ENCODE peak calls at places on chromosomes 7 and 10, in four cellular contexts. M is aorta, O is upper lobe of left lung, L is transverse colon. S is an unnamed sample.

GRCh38 chr10:32963102-32963501 is 5.1 kb upstream of the ITGB1 start:
- DNase-seq in M (no peak), O (no peak), L (no peak), S (no peak)

GRCh38 chr10:97780991-97781540 is 9.3 kb upstream of the SFRP5 start:
- DNase-seq in M (no peak), O (no peak), L (no peak), S (no peak)

GRCh38 chr7:1042161-1042833 is 2.0 kb upstream of the GPR146 start:
- DNase-seq in M (peak), O (no peak), L (no peak), S (no peak)

GRCh38 chr10:80528185-80528700 is 9.5 kb upstream of the SH2D4B start:
- DNase-seq in M (no peak), O (peak), L (no peak), S (no peak)

GRCh38 chr7:105839271-105839670 is 37.1 kb downstream of the ATXN7L1 start:
- DNase-seq in M (no peak), O (no peak), L (no peak), S (no peak)

GRCh38 chr10:23047201-23048050 is 48.0 kb upstream of the MSRB2 start:
- DNase-seq in M (no peak), O (no peak), L (no peak), S (no peak)

GRCh38 chr10:3813267-3813666 is 28.3 kb upstream of the KLF6 start:
- DNase-seq in M (no peak), O (no peak), L (no peak), S (no peak)

GRCh38 chr10:79149662-79150443 is 81.1 kb downstream of the ZMIZ1 start:
- DNase-seq in M (peak), O (peak), L (peak), S (no peak)

GRCh38 chr7:137084607-137085380 is 216.3 kb downstream of the CHRM2 start:
- DNase-seq in M (no peak), O (no peak), L (no peak), S (no peak)

GRCh38 chr10:29658984-29659769 is 24.4 kb upstream of the SVIL start:
- DNase-seq in M (peak), O (peak), L (peak), S (peak)

GRCh38 chr7:136868496-136869005 is at the start of gene CHRM2:
- DNase-seq in M (no peak), O (no peak), L (no peak), S (no peak)

GRCh38 chr7:1768835-1769234 is 98.8 kb downstream of the ELFN1 start:
- DNase-seq in M (no peak), O (no peak), L (no peak), S (no peak)

GRCh38 chr7:73702226-73702625 is 17.2 kb downstream of the STX1A start:
- DNase-seq in M (no peak), O (peak), L (no peak), S (no peak)
- H3K27ac ChIP-seq in M (no peak), O (no peak), L (no peak), S (no peak)

DNA sequence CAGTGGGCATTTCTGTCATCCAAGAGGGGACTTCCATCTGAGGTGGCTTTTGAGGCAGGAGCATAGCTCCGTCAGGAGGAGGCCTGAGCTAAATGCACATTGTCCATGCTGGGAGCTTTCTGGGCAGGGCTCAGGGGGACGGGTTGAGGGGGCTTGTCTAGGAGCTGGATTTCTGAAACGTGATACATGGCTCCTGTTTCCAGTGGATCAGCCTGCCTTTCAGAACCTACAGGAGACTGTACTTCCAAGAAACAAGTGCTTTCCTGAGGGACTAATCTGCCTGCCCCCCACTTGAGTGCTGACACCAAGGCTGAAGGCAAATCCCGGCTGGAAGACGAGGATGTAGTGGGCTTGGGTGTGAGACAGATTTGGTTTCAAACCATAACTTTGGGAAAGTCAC is 40.5 kb upstream of the GDF10 start:
- DNase-seq in M (no peak), O (no peak), L (peak), S (no peak)
- H3K27ac ChIP-seq in M (no peak), O (no peak), L (no peak), S (no peak)

DNA sequence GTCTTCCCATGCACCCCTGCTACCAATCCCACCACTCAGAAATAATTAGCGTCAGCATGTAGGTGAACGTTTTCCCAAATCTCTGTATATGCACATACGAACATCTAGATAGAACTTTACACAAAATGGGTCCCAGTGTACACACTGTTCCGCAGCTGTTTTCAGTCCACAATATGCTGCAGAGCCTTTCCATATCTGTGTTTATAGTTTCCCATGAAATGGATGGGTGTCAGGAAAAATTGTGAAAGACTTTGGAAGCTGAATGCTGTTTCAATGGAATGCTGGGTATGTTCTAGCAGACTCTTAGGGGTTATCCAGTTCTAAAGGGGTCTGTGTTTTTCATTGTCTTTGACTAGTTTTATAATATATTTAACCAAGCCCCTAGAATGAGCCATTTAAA is 13.8 kb downstream of the GRK5 start:
- DNase-seq in M (no peak), O (no peak), L (no peak), S (no peak)
- H3K27ac ChIP-seq in M (peak), O (peak), L (peak), S (no peak)

GRCh38 chr10:45374451-45375052 is 536 bp downstream of the ALOX5 start:
- DNase-seq in M (no peak), O (no peak), L (no peak), S (no peak)
- H3K27ac ChIP-seq in M (no peak), O (peak), L (peak), S (no peak)

DNA sequence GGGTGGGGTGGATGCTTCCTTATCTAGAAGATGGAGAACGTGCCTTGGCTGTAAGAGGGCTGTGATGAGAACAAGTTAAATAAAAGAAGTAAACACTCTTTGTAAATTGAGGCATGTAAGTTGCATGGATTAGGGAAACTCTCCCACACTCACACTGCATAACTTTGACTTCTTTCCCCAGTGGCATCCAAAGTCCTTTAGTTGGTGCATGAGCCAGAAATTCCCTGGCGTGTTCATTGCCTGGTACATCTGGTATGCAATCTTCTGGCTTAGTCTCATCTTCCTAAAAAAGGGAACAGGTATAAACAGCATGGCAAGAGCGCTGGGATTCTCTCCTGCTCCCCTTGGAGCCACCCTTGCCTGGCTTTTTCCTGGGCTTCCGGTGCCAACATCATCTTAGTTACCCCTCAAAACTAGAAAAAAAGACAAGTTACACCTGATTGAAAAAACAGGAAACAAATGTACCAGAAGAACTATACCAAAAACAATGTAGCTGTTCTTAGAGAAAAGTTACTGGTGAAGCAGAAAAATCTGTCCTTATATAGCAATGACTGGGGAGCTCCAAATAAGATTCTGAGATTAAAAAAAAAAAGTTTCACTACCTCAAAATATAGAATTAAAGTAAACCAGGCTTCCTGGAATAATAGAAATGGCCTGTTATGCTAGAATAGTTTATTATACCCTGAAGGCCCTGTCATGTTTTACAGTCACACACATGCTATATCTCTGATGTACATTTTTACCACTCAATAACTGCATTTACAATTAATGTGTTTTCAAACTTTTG is 9.9 kb downstream of the RP9 start:
- DNase-seq in M (no peak), O (no peak), L (no peak), S (no peak)
- H3K27ac ChIP-seq in M (no peak), O (no peak), L (no peak), S (no peak)

GRCh38 chr10:122102146-122102866 is 113.3 kb downstream of the TACC2 start:
- DNase-seq in M (no peak), O (no peak), L (no peak), S (no peak)
- H3K27ac ChIP-seq in M (no peak), O (no peak), L (peak), S (peak)

DNA sequence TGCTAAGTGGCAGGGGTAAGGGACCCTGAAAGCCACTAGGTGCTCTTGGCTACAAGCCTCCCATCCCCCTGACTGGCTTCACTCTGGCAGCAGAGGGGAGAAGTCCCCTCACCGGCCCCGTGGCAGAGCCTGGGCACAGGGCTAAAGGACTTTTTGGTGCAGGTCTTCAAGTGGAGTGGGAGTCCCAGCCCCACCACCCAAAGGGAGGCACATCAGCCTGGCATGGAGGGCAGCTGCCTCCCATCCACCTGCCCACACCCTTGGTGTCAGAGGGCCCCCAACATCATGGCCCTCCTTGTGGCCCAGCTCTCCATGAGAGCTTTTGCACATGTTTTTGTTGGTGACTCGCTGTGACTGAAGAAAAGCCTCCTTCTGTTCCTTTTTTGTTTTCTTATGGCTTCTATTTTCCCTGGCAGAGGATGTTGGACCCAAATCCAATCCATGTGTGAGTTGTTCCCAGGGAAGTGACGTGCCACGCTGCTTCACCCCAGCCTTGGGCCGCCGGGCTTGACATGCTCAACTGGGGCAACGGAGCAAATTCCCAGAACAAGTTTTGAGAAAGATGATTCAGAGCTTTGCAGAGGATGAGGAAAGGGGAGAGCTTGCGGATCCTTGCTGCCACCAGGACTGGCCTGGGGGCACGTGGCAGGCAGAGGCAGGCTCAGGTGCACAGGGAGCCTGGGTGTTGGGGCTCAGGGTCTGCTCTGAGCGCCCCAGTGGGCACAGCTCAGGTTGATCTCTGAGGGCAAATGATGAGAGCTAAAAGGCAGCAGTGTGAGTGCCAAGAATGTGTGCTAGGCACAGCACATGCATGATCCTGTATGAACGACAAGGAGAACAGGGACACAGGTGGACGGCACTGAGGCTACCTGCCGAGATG is 1.9 kb upstream of the AEBP1 start:
- DNase-seq in M (peak), O (no peak), L (no peak), S (no peak)
- H3K27ac ChIP-seq in M (peak), O (peak), L (peak), S (no peak)

DNA sequence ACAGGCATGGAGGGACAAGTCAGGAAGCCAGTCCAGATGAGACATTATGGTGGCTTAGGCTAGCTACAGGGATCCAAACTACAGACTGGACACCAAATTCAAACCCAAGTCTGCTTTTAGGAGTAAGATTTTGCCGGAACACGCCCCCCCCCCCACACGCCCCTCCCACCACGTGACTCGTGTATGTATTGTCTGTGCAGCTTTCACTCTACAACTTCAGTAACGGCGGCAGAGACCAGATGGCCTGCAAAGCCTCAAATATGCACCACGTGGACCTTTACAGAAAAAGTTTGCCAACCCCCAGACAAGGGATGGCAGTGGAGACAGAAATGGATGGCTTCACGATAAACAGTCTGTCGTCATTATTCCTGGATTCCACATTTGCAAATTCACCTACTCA is 14.5 kb downstream of the HIPK2 start:
- DNase-seq in M (no peak), O (no peak), L (no peak), S (no peak)
- H3K27ac ChIP-seq in M (no peak), O (no peak), L (no peak), S (peak)

GRCh38 chr7:149525280-149525679 is 27.7 kb upstream of the ZNF746 start:
- DNase-seq in M (no peak), O (no peak), L (no peak), S (no peak)

GRCh38 chr7:149532654-149533053 is 35.0 kb upstream of the ZNF746 start:
- DNase-seq in M (no peak), O (no peak), L (no peak), S (no peak)

GRCh38 chr7:149524399-149524798 is 26.8 kb upstream of the ZNF746 start:
- DNase-seq in M (no peak), O (no peak), L (no peak), S (peak)

GRCh38 chr7:149527414-149527813 is 29.8 kb upstream of the ZNF746 start:
- DNase-seq in M (no peak), O (no peak), L (no peak), S (no peak)

DNA sequence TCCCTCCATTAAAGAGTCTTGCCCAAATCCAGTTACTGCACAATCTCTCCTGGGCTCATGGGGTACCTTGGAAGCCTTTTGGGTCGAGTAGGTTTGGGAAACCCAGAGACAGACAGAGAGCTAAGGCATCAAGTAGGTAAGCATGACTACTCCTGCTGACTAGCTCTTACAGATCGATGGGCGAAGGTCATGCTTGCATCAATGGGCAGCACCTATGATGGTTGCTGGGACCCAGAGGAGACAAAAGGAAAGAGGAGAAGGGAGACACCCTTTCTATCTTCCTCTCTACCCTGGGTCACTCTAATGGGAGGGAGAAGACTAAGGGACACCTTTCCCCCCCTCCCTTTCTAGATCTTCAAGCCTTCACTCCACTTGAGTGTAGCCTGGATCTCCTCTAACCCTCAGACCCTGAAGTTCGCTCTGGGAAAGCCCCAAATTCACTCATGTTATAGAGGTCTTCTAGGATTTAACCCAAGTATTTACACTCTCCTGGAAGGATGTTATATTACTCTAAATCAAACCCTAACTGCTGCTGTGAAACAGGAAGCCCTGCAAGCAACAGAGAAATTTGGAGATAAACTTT is 31.6 kb upstream of the ZNF746 start:
- DNase-seq in M (no peak), O (no peak), L (no peak), S (no peak)
- H3K27ac ChIP-seq in M (no peak), O (no peak), L (no peak), S (no peak)

DNA sequence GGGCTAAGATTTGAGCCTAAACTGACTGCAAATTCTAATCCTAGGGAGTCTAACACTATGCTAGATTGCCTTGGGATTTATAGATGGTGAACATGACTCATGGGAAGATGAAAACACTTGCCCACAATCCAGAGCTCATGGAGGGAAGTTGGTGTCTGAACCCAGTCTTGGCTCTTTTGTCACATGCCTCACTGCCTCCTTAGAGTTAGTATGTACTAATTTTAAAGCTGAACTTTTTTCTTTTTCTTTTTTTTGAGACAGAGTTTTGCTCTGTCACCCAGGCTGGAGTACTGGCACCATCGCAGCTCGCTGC is 14.4 kb downstream of the MRPL32 start:
- DNase-seq in M (no peak), O (no peak), L (no peak), S (no peak)
- H3K27ac ChIP-seq in M (no peak), O (no peak), L (no peak), S (no peak)